ENCODE peak calls at places on chromosomes 4 and X, in eight cellular contexts. B is prostate gland, U is stomach, C is breast epithelium, S is heart left ventricle, K is K562, E is ovary, D is adrenal gland. P is an unnamed sample.
A peak's percentile ranks its signal among the peaks of the same experiment; 100 is the strongest.

GRCh38 chr4:113407409-113407808 is 354.1 kb downstream of the CAMK2D start:
- DNase-seq in B (no peak), U (no peak), C (no peak), S (no peak), K (no peak), E (no peak), D (no peak), P (no peak)

GRCh38 chr4:18039113-18039512 is 17.6 kb upstream of the LCORL start:
- DNase-seq in B (no peak), U (no peak), C (no peak), S (no peak), K (no peak), E (no peak), D (no peak), P (no peak)

GRCh38 chrX:141405878-141406492 is 163.7 kb upstream of the SPANXC start:
- DNase-seq in B (no peak), U (no peak), C (no peak), S (no peak), K (no peak), E (no peak), D (no peak), P (no peak)

GRCh38 chrX:74449322-74449936 is 28.1 kb downstream of the SLC16A2 start:
- DNase-seq in B (peak; percentile 4), U (peak; percentile 38), C (peak; percentile 51), S (no peak), K (no peak), E (no peak), D (no peak), P (no peak)

GRCh38 chr4:187972135-187972534 is 23.4 kb upstream of the ZFP42 start:
- DNase-seq in B (no peak), U (no peak), C (no peak), S (no peak), K (no peak), E (no peak), D (no peak), P (no peak)

GRCh38 chrX:13418126-13419091 is 98.6 kb upstream of the ATXN3L start:
- DNase-seq in B (no peak), U (no peak), C (no peak), S (no peak), K (no peak), E (no peak), D (no peak), P (no peak)

GRCh38 chr4:69787879-69788278 is 27.5 kb upstream of the SULT1B1 start:
- DNase-seq in B (no peak), U (no peak), C (no peak), S (no peak), K (no peak), E (no peak), D (no peak), P (no peak)

GRCh38 chr4:74364649-74365491 is at the start of gene EREG:
- DNase-seq in B (no peak), U (no peak), C (no peak), S (peak; percentile 25), K (peak; percentile 26), E (no peak), D (no peak), P (peak; percentile 15)

GRCh38 chr4:107665001-107665400 is 55.0 kb downstream of the PAPSS1 start:
- DNase-seq in B (no peak), U (no peak), C (no peak), S (no peak), K (no peak), E (no peak), D (no peak), P (no peak)

GRCh38 chr4:83644677-83645639 is 109.0 kb downstream of the GPAT3 start:
- DNase-seq in B (peak; percentile 43), U (no peak), C (no peak), S (no peak), K (peak; percentile 64), E (no peak), D (no peak), P (peak; percentile 30)

GRCh38 chrX:44873415-44874270 is 655 bp downstream of the KDM6A start:
- DNase-seq in B (peak; percentile 8), U (peak; percentile 58), C (peak; percentile 50), S (peak; percentile 73), K (peak; percentile 29), E (peak; percentile 56), D (peak; percentile 69), P (peak; percentile 40)

GRCh38 chrX:31199051-31199769 is 127.4 kb upstream of the FTHL17 start:
- DNase-seq in B (no peak), U (no peak), C (no peak), S (no peak), K (no peak), E (no peak), D (peak; percentile 53), P (no peak)

GRCh38 chr4:41880022-41880837 is 55.0 kb upstream of the TMEM33 start:
- DNase-seq in B (no peak), U (no peak), C (no peak), S (no peak), K (no peak), E (no peak), D (no peak), P (no peak)

GRCh38 chr4:139691-140090 is 15.4 kb downstream of the ZNF718 start:
- DNase-seq in B (no peak), U (no peak), C (no peak), S (no peak), K (no peak), E (no peak), D (no peak), P (no peak)
- H3K9me3 ChIP-seq in B (peaks cover 4% of the 10 kb centered on the region), U (peaks cover 53% of the 10 kb centered on the region), C (peaks cover 96% of the 10 kb centered on the region), S (peaks cover 4% of the 10 kb centered on the region), K (peaks cover 5% of the 10 kb centered on the region), E (no peaks in the 10 kb centered on the region), D (no peaks in the 10 kb centered on the region), P (no peaks in the 10 kb centered on the region)

DNA sequence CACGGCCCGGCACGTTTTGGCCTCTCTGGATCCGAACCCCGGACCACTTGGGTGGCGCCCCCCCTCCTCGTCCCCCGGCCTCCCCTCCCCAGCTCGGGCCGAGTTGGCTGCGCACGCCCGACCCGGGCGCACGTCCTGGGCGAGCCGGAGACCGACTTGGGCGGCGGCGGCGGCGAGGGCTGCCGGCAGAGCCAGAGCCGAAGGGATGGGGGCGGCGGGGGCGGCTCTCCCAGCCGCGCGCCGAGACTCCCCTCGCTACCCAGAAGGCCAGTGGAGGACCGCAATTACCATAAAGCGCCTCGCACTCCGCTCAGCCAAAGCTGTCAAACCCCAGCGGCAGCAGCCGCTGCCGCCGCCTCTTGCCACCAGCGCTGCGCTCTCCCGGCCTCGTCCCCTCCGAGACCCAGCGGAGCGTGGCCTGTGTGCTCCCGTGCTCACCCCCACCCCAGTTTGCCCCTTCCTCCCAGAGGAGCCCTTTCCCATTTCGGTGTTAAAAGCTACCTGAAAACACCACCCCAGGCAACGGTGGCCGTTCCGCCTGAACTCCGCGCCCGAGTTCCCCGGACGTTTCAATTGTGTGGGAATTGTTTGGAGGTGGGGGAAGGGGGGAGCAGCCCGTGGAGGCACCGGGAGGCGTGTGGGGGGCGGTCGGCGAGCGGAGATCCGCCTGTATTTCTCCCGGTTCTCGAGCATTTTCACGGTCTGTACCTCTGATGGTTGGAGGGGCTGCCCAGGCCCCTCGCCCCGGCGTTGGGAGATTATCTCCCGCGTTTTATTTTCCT is 697 bp upstream of the BCOR start:
- DNase-seq in B (peak; percentile 31), U (no peak), C (no peak), S (peak; percentile 66), K (no peak), E (peak; percentile 52), D (peak; percentile 53), P (peak; percentile 41)
- TF ChIP-seq POLR2A in B (no peak), U (no peak), C (no peak), S (no peak), K (peak; percentile 84), E (no peak), D (peak; percentile 54), P (no peak)

DNA sequence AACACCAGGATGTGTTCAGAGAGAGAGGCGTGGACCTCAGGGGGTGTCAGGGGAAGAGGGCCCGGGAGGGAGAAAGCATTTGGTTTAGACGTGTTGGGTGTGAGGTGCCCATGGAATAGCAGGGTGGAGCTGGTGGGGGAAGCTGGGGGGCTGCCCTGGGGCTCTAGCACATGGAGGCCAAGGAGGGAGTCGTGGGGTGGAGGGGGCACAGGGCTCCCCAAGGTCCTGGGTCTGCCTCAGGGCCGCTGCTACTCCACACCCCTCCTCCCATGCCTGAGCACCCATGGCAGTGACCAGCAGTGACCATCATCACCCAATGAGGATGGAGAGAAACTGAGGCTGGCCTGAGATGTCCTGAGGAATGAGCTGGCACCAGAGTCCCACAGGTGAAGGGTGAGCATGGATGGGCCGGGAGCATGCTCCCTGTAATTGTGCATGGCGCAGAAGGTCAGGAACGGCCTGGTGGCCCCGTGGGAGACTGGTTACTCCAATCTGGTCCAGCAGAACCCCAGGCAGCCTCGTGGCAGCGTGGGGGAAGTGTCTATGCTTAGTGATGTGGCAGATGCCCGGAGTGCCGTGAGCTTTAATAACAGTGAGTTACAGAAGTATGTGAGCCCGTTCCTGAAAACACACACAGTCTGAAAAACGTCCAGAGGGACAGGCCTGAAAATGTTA is 69.4 kb upstream of the GPR78 start:
- DNase-seq in B (no peak), U (no peak), C (no peak), S (no peak), K (no peak), E (no peak), D (no peak), P (no peak)
- H3K4me1 ChIP-seq in B (no peaks in the 10 kb centered on the region), U (peaks cover 10% of the 10 kb centered on the region), C (peaks cover 12% of the 10 kb centered on the region), S (peaks cover 7% of the 10 kb centered on the region), K (peaks cover 13% of the 10 kb centered on the region), E (peaks cover 22% of the 10 kb centered on the region), D (no peaks in the 10 kb centered on the region), P (peaks cover 18% of the 10 kb centered on the region)

DNA sequence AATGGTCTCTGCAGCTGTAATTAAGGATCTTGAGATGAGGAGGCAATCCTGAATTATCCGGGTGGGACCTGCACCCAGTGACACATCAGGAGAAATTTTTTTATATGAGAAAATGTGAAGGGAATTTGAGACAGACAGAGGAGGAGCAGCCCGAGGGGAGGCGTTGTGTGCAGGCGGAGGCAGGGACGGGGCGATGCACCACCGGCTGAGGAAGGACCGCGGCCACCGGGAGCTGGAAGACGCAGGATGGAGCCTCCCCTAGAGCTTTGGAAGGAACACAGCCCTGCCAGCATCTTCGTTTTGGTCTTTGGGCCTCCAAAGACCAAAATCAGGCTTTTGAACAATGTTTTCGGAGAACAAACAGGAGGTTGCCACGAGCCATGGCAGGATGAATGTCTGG is 85.0 kb upstream of the ADRA2C start:
- DNase-seq in B (no peak), U (no peak), C (no peak), S (no peak), K (no peak), E (no peak), D (no peak), P (no peak)
- H3K9me3 ChIP-seq in B (no peaks in the 10 kb centered on the region), U (no peaks in the 10 kb centered on the region), C (no peaks in the 10 kb centered on the region), S (no peaks in the 10 kb centered on the region), K (no peaks in the 10 kb centered on the region), E (no peaks in the 10 kb centered on the region), D (no peaks in the 10 kb centered on the region), P (no peaks in the 10 kb centered on the region)

GRCh38 chrX:72078411-72078810 is 53.3 kb downstream of the RTL5 start:
- DNase-seq in B (no peak), U (no peak), C (no peak), S (no peak), K (no peak), E (no peak), D (no peak), P (no peak)

GRCh38 chrX:72080800-72081199 is 50.9 kb downstream of the RTL5 start:
- DNase-seq in B (no peak), U (no peak), C (no peak), S (no peak), K (no peak), E (no peak), D (no peak), P (no peak)

GRCh38 chrX:72079607-72080006 is 52.1 kb downstream of the RTL5 start:
- DNase-seq in B (no peak), U (no peak), C (no peak), S (peak; percentile 57), K (no peak), E (no peak), D (peak; percentile 37), P (no peak)

GRCh38 chrX:72081605-72082320 is 50.0 kb downstream of the RTL5 start:
- DNase-seq in B (no peak), U (no peak), C (no peak), S (no peak), K (no peak), E (no peak), D (no peak), P (no peak)

GRCh38 chrX:72080150-72080549 is 51.6 kb downstream of the RTL5 start:
- DNase-seq in B (no peak), U (no peak), C (no peak), S (no peak), K (no peak), E (no peak), D (no peak), P (no peak)
- TF ChIP-seq POLR2A in B (no peak), U (no peak), C (no peak), S (no peak), K (no peak), E (no peak), D (no peak), P (no peak)

P was measured in testis.